ENCODE peak calls at places on chromosomes 7 and 10, in nine cellular contexts. H is SK-N-SH, N is PC-9, B is HCT116, O is GM23248, T is MM.1S, X is PC-3, R is hepatocyte, C is GM23338. E is an unnamed sample. For H3K9me2, the result is how much of the 10 kb centered on the place peaks cover.

GRCh38 chr10:84138478-84139125 is 707 bp upstream of the GHITM start:
- DNase-seq in B (no peak), N (peak), C (peak), H (peak), R (peak), X (no peak), T (peak), O (no peak), E (peak)

GRCh38 chr10:15472431-15473400 is 101.6 kb upstream of the FAM171A1 start:
- DNase-seq in N (no peak), H (no peak), X (peak), R (no peak), B (no peak), O (peak), C (peak), T (no peak), E (no peak)

GRCh38 chr7:50676754-50677153 is 105.9 kb downstream of the GRB10 start:
- DNase-seq in T (no peak), R (no peak), C (no peak), N (no peak), X (no peak), B (no peak), O (no peak), H (no peak), E (no peak)

GRCh38 chr7:47552631-47553030 is 29.3 kb downstream of the TNS3 start:
- DNase-seq in H (no peak), N (no peak), O (peak), R (no peak), C (no peak), T (no peak), X (peak), B (no peak), E (peak)

GRCh38 chr10:66180651-66181318 is 745.1 kb upstream of the LRRTM3 start:
- DNase-seq in B (peak), N (peak), O (peak), X (peak), H (peak), R (peak), T (peak), C (peak), E (peak)

GRCh38 chr7:79806161-79806734 is 328.4 kb upstream of the GNAI1 start:
- DNase-seq in X (peak), T (no peak), N (no peak), B (peak), C (peak), O (peak), R (peak), H (no peak), E (no peak)

GRCh38 chr7:151648429-151648828 is 128.7 kb upstream of the RHEB start:
- DNase-seq in H (no peak), R (no peak), T (no peak), N (no peak), X (peak), B (no peak), C (no peak), O (peak), E (no peak)

GRCh38 chr10:91287912-91288311 is 67.4 kb downstream of the PCGF5 start:
- DNase-seq in B (no peak), T (no peak), C (no peak), X (no peak), R (no peak), O (no peak), N (no peak), H (no peak), E (no peak)

GRCh38 chr10:97090035-97090434 is 95.7 kb downstream of the SLIT1 start:
- DNase-seq in C (no peak), B (no peak), O (no peak), R (no peak), H (no peak), N (no peak), X (no peak), T (no peak), E (no peak)

GRCh38 chr10:51231754-51232153 is 157.5 kb downstream of the PRKG1 start:
- DNase-seq in R (no peak), O (peak), C (no peak), N (no peak), B (no peak), H (no peak), T (no peak), X (peak), E (no peak)

GRCh38 chr7:96233528-96234154 is 88.3 kb downstream of the SLC25A13 start:
- DNase-seq in H (peak), R (no peak), X (no peak), O (no peak), N (no peak), B (no peak), T (no peak), C (no peak), E (no peak)

GRCh38 chr10:31926765-31927596 is 1.6 kb downstream of the ARHGAP12 start:
- DNase-seq in X (peak), H (peak), B (no peak), O (peak), T (no peak), R (peak), N (peak), C (no peak), E (no peak)

GRCh38 chr10:46541017-46541661 is 15.3 kb downstream of the GPRIN2 start:
- DNase-seq in N (no peak), R (peak), H (peak), C (peak), X (no peak), O (peak), T (no peak), B (no peak), E (no peak)
- H3K9me2 ChIP-seq in N (under half), R (under half), H (under half), C (under half), X (under half), O (under half), T (under half), B (under half), E (under half)

DNA sequence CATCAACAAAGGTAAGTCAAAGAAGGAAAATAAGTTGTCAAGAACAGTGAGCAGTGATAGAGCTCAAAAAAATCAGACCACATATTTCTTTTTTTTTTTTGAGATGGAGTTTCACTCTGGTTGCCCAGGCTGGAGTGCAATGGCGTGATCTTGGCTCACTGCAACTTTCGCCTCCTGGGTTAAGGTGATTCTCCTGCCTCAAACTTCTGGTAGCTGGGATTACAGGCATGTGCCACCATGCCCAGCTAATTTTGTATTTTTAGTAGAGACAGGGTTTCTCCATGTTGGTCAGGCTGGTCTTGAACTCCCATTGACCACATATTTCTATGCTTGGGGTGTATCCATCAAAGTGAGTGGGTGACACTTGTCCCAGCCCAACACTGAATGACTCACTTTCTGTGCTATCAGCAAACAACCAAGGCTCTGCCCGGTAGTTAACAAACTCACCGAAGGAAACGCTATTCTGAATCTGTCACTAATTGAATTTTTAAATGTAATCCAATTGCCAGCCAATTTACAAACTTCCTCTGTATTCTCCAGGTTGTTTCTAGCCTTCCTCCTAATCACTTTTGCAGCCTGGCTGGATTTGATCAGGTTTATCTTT is 19.6 kb upstream of the SMNDC1 start:
- DNase-seq in T (no peak), B (no peak), O (peak), N (no peak), X (peak), H (no peak), R (peak), C (no peak), E (no peak)
- H3K27ac ChIP-seq in T (no peak), B (no peak), O (peak), N (peak), X (peak), H (no peak), R (peak), C (no peak), E (no peak)

DNA sequence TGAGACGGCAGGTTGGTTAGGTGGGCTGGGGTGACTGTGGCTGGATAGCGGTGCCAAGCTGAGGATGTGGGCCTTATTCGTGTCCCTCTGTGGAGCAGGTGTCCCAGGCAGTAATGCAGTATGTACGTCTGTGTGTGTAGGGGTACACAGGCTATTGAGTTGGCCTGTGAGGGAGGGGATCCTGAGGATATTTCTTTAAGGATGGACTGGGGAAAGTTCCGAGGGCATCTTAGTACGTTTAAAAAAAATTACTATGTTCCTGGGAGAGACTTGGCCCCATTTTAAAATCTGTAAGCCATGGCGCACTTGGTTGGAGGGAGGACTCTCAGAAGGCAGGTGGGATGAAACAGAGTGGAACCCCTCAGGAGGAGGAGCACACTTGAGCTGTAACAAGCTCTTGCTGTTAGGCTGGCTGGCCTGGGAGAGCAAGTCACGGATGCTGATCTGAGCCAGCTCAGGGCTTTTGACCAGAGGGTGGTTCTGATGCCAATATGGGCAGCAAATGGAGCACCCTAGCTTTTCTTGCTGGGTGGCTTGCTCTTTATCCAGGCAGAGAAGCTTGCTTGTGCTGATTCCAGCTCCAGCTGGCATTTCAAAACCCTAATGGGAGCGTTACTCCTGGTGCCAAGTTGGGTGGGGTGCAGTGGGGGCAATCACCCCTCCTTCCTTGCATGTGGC is 765 bp downstream of the WBP1L start:
- DNase-seq in H (no peak), C (peak), N (no peak), T (peak), R (peak), B (no peak), O (peak), X (no peak), E (peak)
- H2AFZ ChIP-seq in H (peak), C (no peak), N (peak), T (peak), R (no peak), B (no peak), O (peak), X (peak), E (no peak)

DNA sequence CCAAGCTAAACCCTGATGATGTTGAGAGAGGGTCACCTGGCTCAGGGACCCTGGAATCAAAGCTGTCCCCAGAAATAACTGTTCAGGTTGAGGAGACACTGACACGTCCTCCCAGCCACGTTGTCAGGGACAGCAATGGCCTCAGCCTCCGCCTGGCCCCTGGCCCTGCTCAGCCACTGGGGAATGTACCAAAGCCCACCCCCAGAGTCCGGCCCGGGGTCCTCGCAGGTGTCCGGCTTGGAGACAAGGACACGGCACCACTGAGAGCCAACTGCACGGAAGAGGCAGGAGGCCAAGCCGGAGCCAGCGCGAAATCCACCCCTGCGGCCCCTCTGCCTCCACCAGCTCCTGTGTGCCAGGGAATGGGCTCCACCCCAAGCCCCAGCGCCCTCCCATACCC is 47.7 kb downstream of the STK32C start:
- DNase-seq in B (no peak), N (no peak), O (no peak), R (no peak), T (no peak), X (no peak), H (no peak), C (no peak), E (no peak)
- H3K9me2 ChIP-seq in B (under half), N (under half), O (under half), R (under half), T (under half), X (under half), H (under half), C (under half), E (under half)

DNA sequence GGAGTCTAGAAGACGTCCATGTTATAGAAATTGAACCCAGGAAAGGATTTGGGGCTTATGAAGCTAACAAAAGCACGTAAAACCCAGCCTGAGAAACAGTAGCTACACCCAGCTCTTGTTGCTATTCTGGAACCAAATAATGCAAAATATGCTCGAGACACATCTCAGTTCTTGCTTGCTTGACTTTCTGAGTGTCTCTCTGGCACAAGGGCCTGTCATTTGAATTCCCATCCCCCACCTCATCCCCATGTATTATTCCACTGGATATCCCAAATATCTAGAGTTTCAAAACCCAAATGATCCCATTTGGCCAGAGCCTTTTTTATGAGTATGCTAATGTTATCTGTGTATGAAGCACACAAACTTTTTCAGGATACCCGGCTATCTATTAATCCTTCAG is 48.2 kb upstream of the AGBL3 start:
- DNase-seq in X (no peak), B (no peak), O (no peak), H (no peak), C (no peak), N (no peak), R (no peak), T (no peak), E (no peak)
- H3K27ac ChIP-seq in X (no peak), B (no peak), O (peak), H (no peak), C (no peak), N (no peak), R (peak), T (no peak), E (no peak)

DNA sequence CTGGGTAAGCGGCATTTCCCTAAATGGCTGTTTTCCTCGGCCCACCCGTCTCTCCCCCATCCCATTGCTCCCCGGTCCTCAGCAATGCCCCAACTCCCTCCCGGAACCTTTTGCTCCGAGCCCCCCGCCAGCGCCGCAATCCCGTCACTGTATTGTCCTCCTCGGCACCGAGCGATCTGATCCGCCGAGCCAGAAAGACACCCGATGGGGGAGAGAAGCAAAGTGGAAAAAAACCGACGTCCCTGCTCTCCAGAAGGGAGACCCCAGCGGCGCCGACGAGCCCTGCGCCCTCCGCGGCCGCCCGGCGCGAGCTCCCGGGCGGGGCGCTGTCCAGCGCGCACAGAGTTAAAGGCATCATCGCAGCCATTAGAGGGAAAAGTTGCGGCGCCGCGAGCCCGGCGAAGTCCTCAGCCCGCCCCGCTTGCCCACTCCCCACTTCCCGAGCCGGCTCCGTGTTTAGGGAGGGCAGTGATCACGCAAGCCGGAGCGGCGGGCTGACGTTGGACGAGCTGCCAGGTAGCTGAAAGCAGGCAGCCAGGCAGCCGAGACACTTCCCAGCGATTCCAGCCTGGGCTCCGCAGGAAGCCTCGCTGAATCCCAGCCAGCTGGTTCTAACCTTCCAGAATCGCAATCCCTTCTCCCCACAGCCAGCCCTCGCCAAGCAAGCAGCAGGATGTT is at the start of gene VSTM2A:
- DNase-seq in X (no peak), R (peak), B (no peak), N (no peak), O (peak), T (no peak), C (peak), H (peak), E (no peak)
- H2AFZ ChIP-seq in X (no peak), R (peak), B (no peak), N (no peak), O (no peak), T (no peak), C (peak), H (no peak), E (no peak)

GRCh38 chr7:156177396-156178055 is 365.3 kb upstream of the SHH start:
- DNase-seq in R (no peak), N (no peak), X (no peak), C (no peak), T (no peak), H (no peak), O (no peak), B (no peak), E (no peak)
- H3K9me2 ChIP-seq in R (under half), N (under half), X (under half), C (under half), T (under half), H (under half), O (under half), B (under half), E (under half)

GRCh38 chr7:134593530-134594392 is 44.9 kb downstream of the AKR1B15 start:
- DNase-seq in N (peak), B (no peak), X (peak), O (peak), C (no peak), T (no peak), R (peak), H (peak), E (no peak)
- H3K27ac ChIP-seq in N (peak), B (no peak), X (peak), O (peak), C (no peak), T (no peak), R (peak), H (peak), E (no peak)

GRCh38 chr7:68770649-68771048 is 827.6 kb upstream of the AUTS2 start:
- DNase-seq in B (no peak), H (peak), N (no peak), T (no peak), R (peak), O (peak), C (no peak), X (no peak), E (no peak)
- H2AFZ ChIP-seq in B (no peak), H (peak), N (no peak), T (no peak), R (no peak), O (no peak), C (no peak), X (no peak), E (no peak)

E was measured in Karpas-422.